ENCODE peak calls at places on chromosomes 3 and 15, in four cellular contexts. One of them, this sample, is unnamed.

GRCh38 chr3:17872457-17872856 is 130.0 kb upstream of the TBC1D5 start:
- DNase-seq in brain microvascular endothelial cell: no peak
- DNase-seq in CD4-positive, alpha-beta T cell: no peak
- DNase-seq in AG04450: no peak
- DNase-seq in this sample: no peak

GRCh38 chr15:70050970-70051369 is 46.7 kb downstream of the TLE3 start:
- DNase-seq in brain microvascular endothelial cell: no peak
- DNase-seq in CD4-positive, alpha-beta T cell: no peak
- DNase-seq in AG04450: no peak
- DNase-seq in this sample: no peak

GRCh38 chr3:134328147-134328591 is 46.1 kb downstream of the AMOTL2 start:
- DNase-seq in brain microvascular endothelial cell: peak; percentile 87
- DNase-seq in CD4-positive, alpha-beta T cell: no peak
- DNase-seq in AG04450: peak; percentile 83
- DNase-seq in this sample: peak; percentile 73

GRCh38 chr15:60546764-60547163 is 67.8 kb upstream of the ICE2 start:
- DNase-seq in brain microvascular endothelial cell: no peak
- DNase-seq in CD4-positive, alpha-beta T cell: no peak
- DNase-seq in AG04450: no peak
- DNase-seq in this sample: no peak

GRCh38 chr15:67033521-67033920 is 31.9 kb upstream of the SMAD3 start:
- DNase-seq in brain microvascular endothelial cell: no peak
- DNase-seq in CD4-positive, alpha-beta T cell: peak; percentile 6
- DNase-seq in AG04450: no peak
- DNase-seq in this sample: no peak

GRCh38 chr3:23475446-23475845 is 272.3 kb downstream of the UBE2E2 start:
- DNase-seq in brain microvascular endothelial cell: no peak
- DNase-seq in CD4-positive, alpha-beta T cell: no peak
- DNase-seq in AG04450: no peak
- DNase-seq in this sample: no peak

GRCh38 chr3:153746211-153746610 is 375.0 kb upstream of the ARHGEF26 start:
- DNase-seq in brain microvascular endothelial cell: no peak
- DNase-seq in CD4-positive, alpha-beta T cell: no peak
- DNase-seq in AG04450: no peak
- DNase-seq in this sample: no peak

GRCh38 chr3:143822374-143822773 is 25.9 kb downstream of the SLC9A9 start:
- DNase-seq in brain microvascular endothelial cell: no peak
- DNase-seq in CD4-positive, alpha-beta T cell: no peak
- DNase-seq in AG04450: no peak
- DNase-seq in this sample: no peak

GRCh38 chr3:122088519-122088918 is 33.4 kb downstream of the CD86 start:
- DNase-seq in brain microvascular endothelial cell: no peak
- DNase-seq in CD4-positive, alpha-beta T cell: no peak
- DNase-seq in AG04450: no peak
- DNase-seq in this sample: no peak

GRCh38 chr3:147428396-147429153 is 19.4 kb downstream of the ZIC1 start:
- DNase-seq in brain microvascular endothelial cell: no peak
- DNase-seq in CD4-positive, alpha-beta T cell: no peak
- DNase-seq in AG04450: no peak
- DNase-seq in this sample: no peak

GRCh38 chr3:167406876-167407492 is 26.9 kb upstream of the ZBBX start:
- DNase-seq in brain microvascular endothelial cell: peak; percentile 61
- DNase-seq in CD4-positive, alpha-beta T cell: no peak
- DNase-seq in AG04450: peak; percentile 2
- DNase-seq in this sample: peak; percentile 53

GRCh38 chr3:12351145-12351544 is 62.3 kb downstream of the PPARG start:
- DNase-seq in brain microvascular endothelial cell: no peak
- DNase-seq in CD4-positive, alpha-beta T cell: no peak
- DNase-seq in AG04450: no peak
- DNase-seq in this sample: no peak

GRCh38 chr15:40115670-40116093 is 7.0 kb upstream of the BMF start:
- DNase-seq in brain microvascular endothelial cell: no peak
- DNase-seq in CD4-positive, alpha-beta T cell: no peak
- DNase-seq in AG04450: no peak
- DNase-seq in this sample: no peak

GRCh38 chr3:11363732-11364131 is 91.5 kb downstream of the ATG7 start:
- DNase-seq in brain microvascular endothelial cell: no peak
- DNase-seq in CD4-positive, alpha-beta T cell: no peak
- DNase-seq in AG04450: no peak
- DNase-seq in this sample: no peak

GRCh38 chr3:114626751-114627150 is 332.9 kb downstream of the TIGIT start:
- DNase-seq in brain microvascular endothelial cell: no peak
- DNase-seq in CD4-positive, alpha-beta T cell: no peak
- DNase-seq in AG04450: no peak
- DNase-seq in this sample: no peak

GRCh38 chr3:114623420-114624046 is 329.7 kb downstream of the TIGIT start:
- DNase-seq in brain microvascular endothelial cell: no peak
- DNase-seq in CD4-positive, alpha-beta T cell: no peak
- DNase-seq in AG04450: no peak
- DNase-seq in this sample: no peak

GRCh38 chr3:114624676-114625181 is 330.9 kb downstream of the TIGIT start:
- DNase-seq in brain microvascular endothelial cell: peak; percentile 98
- DNase-seq in CD4-positive, alpha-beta T cell: no peak
- DNase-seq in AG04450: peak; percentile 92
- DNase-seq in this sample: peak; percentile 60

GRCh38 chr3:114624047-114624445 is 330.2 kb downstream of the TIGIT start:
- DNase-seq in brain microvascular endothelial cell: peak; percentile 39
- DNase-seq in CD4-positive, alpha-beta T cell: no peak
- DNase-seq in AG04450: peak; percentile 41
- DNase-seq in this sample: no peak

DNA sequence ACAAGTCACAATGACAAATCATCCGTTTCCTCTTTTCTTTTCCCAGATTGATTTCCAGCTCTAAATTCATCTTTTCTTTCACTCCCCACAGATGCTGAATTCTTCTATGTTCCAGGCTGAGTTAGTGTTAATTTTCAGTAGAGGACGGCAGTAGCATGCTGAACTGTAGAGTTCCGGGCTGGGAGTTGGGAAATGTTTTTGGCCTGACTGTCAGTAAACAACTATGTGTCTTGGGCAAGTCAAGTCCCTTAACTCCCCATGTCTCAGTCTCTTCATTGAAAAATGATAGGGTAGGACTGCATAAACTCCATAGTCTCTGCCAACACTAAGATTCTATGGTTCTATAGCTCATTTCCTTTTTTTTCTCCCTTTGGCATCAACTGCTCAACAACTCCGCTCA is 333.9 kb downstream of the TIGIT start:
- DNase-seq in brain microvascular endothelial cell: no peak
- DNase-seq in CD4-positive, alpha-beta T cell: no peak
- DNase-seq in AG04450: no peak
- DNase-seq in this sample: no peak
- H3K27ac ChIP-seq in brain microvascular endothelial cell: no peak overlapping the region
- H3K27ac ChIP-seq in CD4-positive, alpha-beta T cell: no peak overlapping the region
- H3K27ac ChIP-seq in AG04450: no peak overlapping the region
- H3K27ac ChIP-seq in this sample: no peak overlapping the region

GRCh38 chr3:37225481-37225880 is 51.1 kb upstream of the LRRFIP2 start:
- DNase-seq in brain microvascular endothelial cell: no peak
- DNase-seq in CD4-positive, alpha-beta T cell: no peak
- DNase-seq in AG04450: no peak
- DNase-seq in this sample: no peak
- TF ChIP-seq CTCF in brain microvascular endothelial cell: no peak
- TF ChIP-seq CTCF in CD4-positive, alpha-beta T cell: no peak
- TF ChIP-seq CTCF in AG04450: no peak
- TF ChIP-seq CTCF in this sample: no peak

DNA sequence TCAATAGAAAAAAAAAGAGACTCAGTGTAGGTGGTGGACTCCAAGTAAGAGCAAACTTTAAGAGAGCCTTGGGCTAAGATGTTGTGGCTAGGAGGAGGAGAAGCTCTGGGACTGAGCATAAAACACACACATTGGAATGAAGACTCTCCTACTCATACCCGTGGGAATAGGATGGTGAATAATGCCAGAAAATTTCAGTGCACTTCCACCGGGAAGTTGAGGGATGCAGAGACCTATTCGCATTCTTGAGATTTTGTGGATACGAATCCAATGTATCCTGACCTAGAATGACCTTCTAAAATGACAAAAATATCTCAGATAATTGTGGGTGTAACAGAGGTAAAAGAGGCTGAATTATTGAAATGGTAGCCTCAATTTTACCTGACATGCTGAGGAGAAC is 388.7 kb upstream of the SGO1 start:
- DNase-seq in brain microvascular endothelial cell: peak; percentile 83
- DNase-seq in CD4-positive, alpha-beta T cell: no peak
- DNase-seq in AG04450: peak; percentile 38
- DNase-seq in this sample: no peak
- H3K27ac ChIP-seq in brain microvascular endothelial cell: peak overlapping the region; percentile 90
- H3K27ac ChIP-seq in CD4-positive, alpha-beta T cell: no peak overlapping the region
- H3K27ac ChIP-seq in AG04450: no peak overlapping the region
- H3K27ac ChIP-seq in this sample: no peak overlapping the region

DNA sequence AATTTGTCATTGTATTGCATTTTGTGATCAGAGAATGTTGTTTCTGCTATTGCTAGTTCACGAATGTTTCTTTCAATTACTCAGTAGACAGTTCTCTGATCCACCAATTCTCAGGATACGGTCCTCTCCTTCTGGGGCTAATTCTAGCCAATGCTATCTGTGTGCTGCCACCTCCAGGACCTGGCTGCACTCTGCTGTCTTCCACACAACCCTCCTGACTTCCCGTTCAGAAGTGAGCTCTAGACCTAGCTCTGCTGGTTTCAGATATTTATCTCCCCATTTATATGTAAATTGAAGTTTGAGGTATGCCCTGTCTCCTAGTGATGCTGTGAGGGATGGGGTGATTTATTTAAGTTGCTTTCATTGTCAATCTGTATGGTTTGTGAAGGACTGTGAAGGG is 21.7 kb upstream of the UBL7 start:
- DNase-seq in brain microvascular endothelial cell: peak; percentile 1
- DNase-seq in CD4-positive, alpha-beta T cell: no peak
- DNase-seq in AG04450: no peak
- DNase-seq in this sample: no peak
- TF ChIP-seq CTCF in brain microvascular endothelial cell: peak; percentile 51
- TF ChIP-seq CTCF in CD4-positive, alpha-beta T cell: no peak
- TF ChIP-seq CTCF in AG04450: peak; percentile 20
- TF ChIP-seq CTCF in this sample: no peak

GRCh38 chr3:69087030-69087791 is 2.5 kb downstream of the ARL6IP5 start:
- DNase-seq in brain microvascular endothelial cell: no peak
- DNase-seq in CD4-positive, alpha-beta T cell: no peak
- DNase-seq in AG04450: no peak
- DNase-seq in this sample: no peak

GRCh38 chr3:69091389-69092029 is 6.8 kb downstream of the ARL6IP5 start:
- DNase-seq in brain microvascular endothelial cell: no peak
- DNase-seq in CD4-positive, alpha-beta T cell: no peak
- DNase-seq in AG04450: no peak
- DNase-seq in this sample: no peak

GRCh38 chr3:69088033-69088432 is 3.3 kb downstream of the ARL6IP5 start:
- DNase-seq in brain microvascular endothelial cell: no peak
- DNase-seq in CD4-positive, alpha-beta T cell: no peak
- DNase-seq in AG04450: no peak
- DNase-seq in this sample: peak; percentile 8

GRCh38 chr3:69092030-69092513 is 7.3 kb downstream of the ARL6IP5 start:
- DNase-seq in brain microvascular endothelial cell: no peak
- DNase-seq in CD4-positive, alpha-beta T cell: no peak
- DNase-seq in AG04450: no peak
- DNase-seq in this sample: no peak

GRCh38 chr3:69090021-69090420 is 5.3 kb downstream of the ARL6IP5 start:
- DNase-seq in brain microvascular endothelial cell: peak; percentile 47
- DNase-seq in CD4-positive, alpha-beta T cell: no peak
- DNase-seq in AG04450: peak; percentile 52
- DNase-seq in this sample: peak; percentile 38
- H3K27ac ChIP-seq in brain microvascular endothelial cell: no peak overlapping the region
- H3K27ac ChIP-seq in CD4-positive, alpha-beta T cell: peak overlapping the region; percentile 78
- H3K27ac ChIP-seq in AG04450: peak overlapping the region; percentile 54
- H3K27ac ChIP-seq in this sample: no peak overlapping the region